ENCODE peak calls at places on chromosomes 13 and 19, in eight cellular contexts. One of them, this sample, is unnamed. For H3K9me3, the result is how much of the 10 kb centered on the place peaks cover.

GRCh38 chr13:109196896-109197295 is 567.5 kb downstream of the MYO16 start:
- DNase-seq in stomach: no peak
- DNase-seq in tibial nerve: no peak
- DNase-seq in heart left ventricle: no peak
- DNase-seq in psoas muscle: no peak
- DNase-seq in aorta: no peak
- DNase-seq in cardiac muscle cell: no peak
- DNase-seq in naive thymus-derived CD4-positive, alpha-beta T cell: no peak
- DNase-seq in this sample: no peak

GRCh38 chr13:91346848-91347211 is 657 bp upstream of the MIR17HG start:
- DNase-seq in heart left ventricle: no peak
- DNase-seq in stomach: no peak
- DNase-seq in naive thymus-derived CD4-positive, alpha-beta T cell: peak
- DNase-seq in psoas muscle: no peak
- DNase-seq in tibial nerve: no peak
- DNase-seq in aorta: no peak
- DNase-seq in cardiac muscle cell: peak
- DNase-seq in this sample: peak

GRCh38 chr13:31380728-31381127 is 181.0 kb downstream of the B3GLCT start:
- DNase-seq in tibial nerve: no peak
- DNase-seq in stomach: no peak
- DNase-seq in naive thymus-derived CD4-positive, alpha-beta T cell: no peak
- DNase-seq in heart left ventricle: no peak
- DNase-seq in psoas muscle: no peak
- DNase-seq in cardiac muscle cell: no peak
- DNase-seq in aorta: no peak
- DNase-seq in this sample: no peak

GRCh38 chr19:50932018-50932689 is 20.7 kb downstream of the KLK5 start:
- DNase-seq in stomach: no peak
- DNase-seq in tibial nerve: no peak
- DNase-seq in aorta: no peak
- DNase-seq in naive thymus-derived CD4-positive, alpha-beta T cell: no peak
- DNase-seq in psoas muscle: no peak
- DNase-seq in heart left ventricle: no peak
- DNase-seq in cardiac muscle cell: no peak
- DNase-seq in this sample: no peak

GRCh38 chr19:19155495-19156219 is 14.4 kb downstream of the MEF2B start:
- DNase-seq in stomach: peak
- DNase-seq in tibial nerve: no peak
- DNase-seq in heart left ventricle: no peak
- DNase-seq in aorta: no peak
- DNase-seq in naive thymus-derived CD4-positive, alpha-beta T cell: no peak
- DNase-seq in psoas muscle: no peak
- DNase-seq in cardiac muscle cell: no peak
- DNase-seq in this sample: no peak

GRCh38 chr19:16207063-16207462 is 9.4 kb downstream of the AP1M1 start:
- DNase-seq in heart left ventricle: no peak
- DNase-seq in tibial nerve: no peak
- DNase-seq in cardiac muscle cell: no peak
- DNase-seq in aorta: peak
- DNase-seq in psoas muscle: no peak
- DNase-seq in stomach: no peak
- DNase-seq in naive thymus-derived CD4-positive, alpha-beta T cell: no peak
- DNase-seq in this sample: no peak

GRCh38 chr19:17686592-17687042 is 1.5 kb downstream of the UNC13A start:
- DNase-seq in psoas muscle: peak
- DNase-seq in heart left ventricle: no peak
- DNase-seq in cardiac muscle cell: peak
- DNase-seq in stomach: no peak
- DNase-seq in tibial nerve: no peak
- DNase-seq in aorta: peak
- DNase-seq in naive thymus-derived CD4-positive, alpha-beta T cell: no peak
- DNase-seq in this sample: no peak

GRCh38 chr13:69374036-69374435 is 733.6 kb upstream of the ATXN8OS start:
- DNase-seq in cardiac muscle cell: no peak
- DNase-seq in naive thymus-derived CD4-positive, alpha-beta T cell: no peak
- DNase-seq in psoas muscle: no peak
- DNase-seq in tibial nerve: no peak
- DNase-seq in heart left ventricle: no peak
- DNase-seq in aorta: no peak
- DNase-seq in stomach: no peak
- DNase-seq in this sample: no peak

GRCh38 chr13:43261018-43261417 is 237.6 kb downstream of the DNAJC15 start:
- DNase-seq in heart left ventricle: no peak
- DNase-seq in naive thymus-derived CD4-positive, alpha-beta T cell: no peak
- DNase-seq in aorta: no peak
- DNase-seq in tibial nerve: no peak
- DNase-seq in stomach: no peak
- DNase-seq in psoas muscle: no peak
- DNase-seq in cardiac muscle cell: peak
- DNase-seq in this sample: no peak

GRCh38 chr13:46062190-46062589 is 9.6 kb upstream of the ZC3H13 start:
- DNase-seq in heart left ventricle: no peak
- DNase-seq in tibial nerve: no peak
- DNase-seq in naive thymus-derived CD4-positive, alpha-beta T cell: no peak
- DNase-seq in cardiac muscle cell: peak
- DNase-seq in stomach: no peak
- DNase-seq in psoas muscle: no peak
- DNase-seq in aorta: no peak
- DNase-seq in this sample: no peak

GRCh38 chr13:87680298-87680697 is 9.1 kb downstream of the SLITRK5 start:
- DNase-seq in stomach: no peak
- DNase-seq in heart left ventricle: no peak
- DNase-seq in tibial nerve: no peak
- DNase-seq in psoas muscle: no peak
- DNase-seq in naive thymus-derived CD4-positive, alpha-beta T cell: no peak
- DNase-seq in cardiac muscle cell: no peak
- DNase-seq in aorta: no peak
- DNase-seq in this sample: no peak

GRCh38 chr19:34580055-34580336 is 97.0 kb downstream of the SCGB2B2 start:
- DNase-seq in cardiac muscle cell: no peak
- DNase-seq in stomach: no peak
- DNase-seq in tibial nerve: no peak
- DNase-seq in aorta: no peak
- DNase-seq in psoas muscle: no peak
- DNase-seq in naive thymus-derived CD4-positive, alpha-beta T cell: no peak
- DNase-seq in heart left ventricle: no peak
- DNase-seq in this sample: no peak

GRCh38 chr19:7500811-7501450 is 12.1 kb upstream of the PEX11G start:
- DNase-seq in heart left ventricle: peak
- DNase-seq in aorta: no peak
- DNase-seq in psoas muscle: no peak
- DNase-seq in stomach: peak
- DNase-seq in naive thymus-derived CD4-positive, alpha-beta T cell: no peak
- DNase-seq in tibial nerve: no peak
- DNase-seq in cardiac muscle cell: no peak
- DNase-seq in this sample: peak

GRCh38 chr13:101397742-101398141 is 18.6 kb downstream of the NALCN start:
- DNase-seq in stomach: no peak
- DNase-seq in heart left ventricle: no peak
- DNase-seq in aorta: no peak
- DNase-seq in psoas muscle: no peak
- DNase-seq in tibial nerve: no peak
- DNase-seq in naive thymus-derived CD4-positive, alpha-beta T cell: no peak
- DNase-seq in cardiac muscle cell: no peak
- DNase-seq in this sample: no peak

GRCh38 chr13:113001251-113002140 is 32.5 kb downstream of the MCF2L start:
- DNase-seq in naive thymus-derived CD4-positive, alpha-beta T cell: no peak
- DNase-seq in heart left ventricle: no peak
- DNase-seq in psoas muscle: no peak
- DNase-seq in cardiac muscle cell: peak
- DNase-seq in tibial nerve: no peak
- DNase-seq in aorta: no peak
- DNase-seq in stomach: peak
- DNase-seq in this sample: no peak

GRCh38 chr19:2592824-2593223 is 109.7 kb downstream of the GNG7 start:
- DNase-seq in heart left ventricle: no peak
- DNase-seq in tibial nerve: no peak
- DNase-seq in cardiac muscle cell: no peak
- DNase-seq in naive thymus-derived CD4-positive, alpha-beta T cell: no peak
- DNase-seq in psoas muscle: no peak
- DNase-seq in aorta: peak
- DNase-seq in stomach: no peak
- DNase-seq in this sample: no peak

GRCh38 chr19:37466277-37466797 is 907 bp downstream of the ZNF569 start:
- DNase-seq in aorta: no peak
- DNase-seq in tibial nerve: no peak
- DNase-seq in naive thymus-derived CD4-positive, alpha-beta T cell: no peak
- DNase-seq in heart left ventricle: no peak
- DNase-seq in psoas muscle: no peak
- DNase-seq in stomach: no peak
- DNase-seq in cardiac muscle cell: no peak
- DNase-seq in this sample: peak

GRCh38 chr13:98252931-98253470 is 75.9 kb upstream of the RNF113B start:
- DNase-seq in psoas muscle: no peak
- DNase-seq in heart left ventricle: no peak
- DNase-seq in aorta: no peak
- DNase-seq in stomach: no peak
- DNase-seq in tibial nerve: no peak
- DNase-seq in cardiac muscle cell: peak
- DNase-seq in naive thymus-derived CD4-positive, alpha-beta T cell: no peak
- DNase-seq in this sample: no peak

GRCh38 chr19:15502264-15502663 is 6.1 kb upstream of the CYP4F22 start:
- DNase-seq in naive thymus-derived CD4-positive, alpha-beta T cell: no peak
- DNase-seq in stomach: no peak
- DNase-seq in psoas muscle: no peak
- DNase-seq in cardiac muscle cell: no peak
- DNase-seq in aorta: no peak
- DNase-seq in tibial nerve: no peak
- DNase-seq in heart left ventricle: no peak
- DNase-seq in this sample: no peak

GRCh38 chr19:30690935-30691505 is 318.8 kb downstream of the ZNF536 start:
- DNase-seq in stomach: no peak
- DNase-seq in naive thymus-derived CD4-positive, alpha-beta T cell: no peak
- DNase-seq in heart left ventricle: no peak
- DNase-seq in tibial nerve: no peak
- DNase-seq in aorta: no peak
- DNase-seq in psoas muscle: no peak
- DNase-seq in cardiac muscle cell: no peak
- DNase-seq in this sample: no peak

GRCh38 chr19:12139885-12140544 is at the start of gene ZNF20:
- DNase-seq in tibial nerve: peak
- DNase-seq in aorta: peak
- DNase-seq in cardiac muscle cell: peak
- DNase-seq in psoas muscle: peak
- DNase-seq in heart left ventricle: peak
- DNase-seq in naive thymus-derived CD4-positive, alpha-beta T cell: peak
- DNase-seq in stomach: peak
- DNase-seq in this sample: peak

GRCh38 chr19:13243971-13244370 is 93.8 kb downstream of the IER2 start:
- DNase-seq in aorta: no peak
- DNase-seq in heart left ventricle: no peak
- DNase-seq in cardiac muscle cell: no peak
- DNase-seq in tibial nerve: no peak
- DNase-seq in psoas muscle: no peak
- DNase-seq in stomach: no peak
- DNase-seq in naive thymus-derived CD4-positive, alpha-beta T cell: no peak
- DNase-seq in this sample: no peak

GRCh38 chr13:85586422-85586831 is 212.8 kb downstream of the SLITRK6 start:
- DNase-seq in naive thymus-derived CD4-positive, alpha-beta T cell: no peak
- DNase-seq in heart left ventricle: no peak
- DNase-seq in psoas muscle: no peak
- DNase-seq in cardiac muscle cell: no peak
- DNase-seq in aorta: no peak
- DNase-seq in tibial nerve: no peak
- DNase-seq in stomach: no peak
- DNase-seq in this sample: no peak

GRCh38 chr19:53880716-53881481 is 1.1 kb upstream of the PRKCG start:
- DNase-seq in heart left ventricle: no peak
- DNase-seq in aorta: no peak
- DNase-seq in psoas muscle: no peak
- DNase-seq in stomach: no peak
- DNase-seq in cardiac muscle cell: no peak
- DNase-seq in naive thymus-derived CD4-positive, alpha-beta T cell: no peak
- DNase-seq in tibial nerve: no peak
- DNase-seq in this sample: no peak
- H3K27ac ChIP-seq in heart left ventricle: no peak
- H3K27ac ChIP-seq in aorta: no peak
- H3K27ac ChIP-seq in psoas muscle: no peak
- H3K27ac ChIP-seq in stomach: no peak
- H3K27ac ChIP-seq in cardiac muscle cell: no peak
- H3K27ac ChIP-seq in naive thymus-derived CD4-positive, alpha-beta T cell: no peak
- H3K27ac ChIP-seq in tibial nerve: no peak
- H3K27ac ChIP-seq in this sample: no peak

GRCh38 chr19:589693-590395 is at the start of gene HCN2:
- DNase-seq in cardiac muscle cell: no peak
- DNase-seq in naive thymus-derived CD4-positive, alpha-beta T cell: no peak
- DNase-seq in stomach: no peak
- DNase-seq in aorta: no peak
- DNase-seq in heart left ventricle: no peak
- DNase-seq in tibial nerve: no peak
- DNase-seq in psoas muscle: no peak
- DNase-seq in this sample: no peak
- H3K9me3 ChIP-seq in cardiac muscle cell: under half
- H3K9me3 ChIP-seq in naive thymus-derived CD4-positive, alpha-beta T cell: under half
- H3K9me3 ChIP-seq in stomach: under half
- H3K9me3 ChIP-seq in aorta: under half
- H3K9me3 ChIP-seq in heart left ventricle: under half
- H3K9me3 ChIP-seq in tibial nerve: under half
- H3K9me3 ChIP-seq in psoas muscle: under half
- H3K9me3 ChIP-seq in this sample: under half

DNA sequence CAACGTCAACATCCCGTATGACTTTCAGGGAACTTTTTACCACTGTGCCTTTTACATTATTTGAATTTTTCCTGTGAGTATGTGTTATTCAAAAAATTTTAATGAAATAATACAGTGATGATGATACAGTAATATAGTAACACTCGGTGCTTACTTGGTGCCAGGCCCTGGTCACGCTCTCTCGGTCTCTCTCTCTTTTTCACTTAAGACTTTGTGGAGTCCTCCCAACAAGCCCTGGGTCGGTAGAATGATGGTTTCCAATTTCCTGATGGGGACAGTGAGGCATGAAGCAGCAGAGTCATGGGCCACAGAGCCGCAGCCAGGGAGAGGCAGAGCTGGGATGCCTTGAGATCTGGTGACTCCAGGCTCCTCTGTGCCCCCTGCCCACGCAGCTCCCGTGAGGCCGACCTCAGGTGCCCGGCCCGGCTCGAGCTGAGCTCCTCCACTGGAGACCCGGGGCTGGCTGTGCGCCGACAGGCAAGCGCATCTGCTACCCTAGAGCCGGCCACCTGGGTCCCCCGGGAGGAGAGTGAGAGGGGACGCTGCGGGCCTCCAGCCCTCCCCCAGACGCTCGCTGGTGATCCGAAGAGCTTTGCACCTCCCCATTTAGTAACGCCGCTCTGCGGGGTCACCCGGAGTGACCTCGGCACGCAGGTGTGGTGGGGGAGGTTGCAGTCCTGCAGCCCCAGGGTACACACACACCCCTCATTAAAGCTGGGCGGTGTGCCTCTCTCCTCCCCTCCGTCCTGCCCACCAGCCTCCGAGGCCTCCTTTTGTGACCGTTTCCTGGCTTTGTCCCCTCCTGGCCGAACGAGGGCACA is 4.4 kb upstream of the SBK3 start:
- DNase-seq in heart left ventricle: peak
- DNase-seq in cardiac muscle cell: peak
- DNase-seq in aorta: no peak
- DNase-seq in psoas muscle: peak
- DNase-seq in tibial nerve: no peak
- DNase-seq in naive thymus-derived CD4-positive, alpha-beta T cell: no peak
- DNase-seq in stomach: peak
- DNase-seq in this sample: no peak
- H3K27ac ChIP-seq in heart left ventricle: peak
- H3K27ac ChIP-seq in cardiac muscle cell: no peak
- H3K27ac ChIP-seq in aorta: no peak
- H3K27ac ChIP-seq in psoas muscle: peak
- H3K27ac ChIP-seq in tibial nerve: no peak
- H3K27ac ChIP-seq in naive thymus-derived CD4-positive, alpha-beta T cell: no peak
- H3K27ac ChIP-seq in stomach: peak
- H3K27ac ChIP-seq in this sample: no peak

GRCh38 chr19:49738242-49738641 is 24.9 kb downstream of the TSKS start:
- DNase-seq in aorta: no peak
- DNase-seq in psoas muscle: no peak
- DNase-seq in naive thymus-derived CD4-positive, alpha-beta T cell: no peak
- DNase-seq in tibial nerve: no peak
- DNase-seq in stomach: no peak
- DNase-seq in cardiac muscle cell: no peak
- DNase-seq in heart left ventricle: no peak
- DNase-seq in this sample: no peak
- H3K9me3 ChIP-seq in aorta: under half
- H3K9me3 ChIP-seq in psoas muscle: under half
- H3K9me3 ChIP-seq in naive thymus-derived CD4-positive, alpha-beta T cell: under half
- H3K9me3 ChIP-seq in tibial nerve: under half
- H3K9me3 ChIP-seq in stomach: under half
- H3K9me3 ChIP-seq in cardiac muscle cell: under half
- H3K9me3 ChIP-seq in heart left ventricle: under half
- H3K9me3 ChIP-seq in this sample: under half